ENCODE peak calls at places on chromosome 7, in four cellular contexts. G is tibial nerve, B is body of pancreas, P is cardiac muscle cell. S is an unnamed sample.
A peak's percentile ranks its signal among the peaks of the same experiment; 100 is the strongest.

GRCh38 chr7:78169992-78170391 is 371.4 kb downstream of the PHTF2 start:
- DNase-seq in G (no peak), B (no peak), P (no peak), S (no peak)

GRCh38 chr7:100539436-100540006 is 518 bp downstream of the AGFG2 start:
- DNase-seq in G (no peak), P (no peak), B (no peak), S (no peak)

GRCh38 chr7:33933611-33934281 is 28.4 kb downstream of the BMPER start:
- DNase-seq in G (no peak), B (no peak), P (peak; percentile 35), S (peak; percentile 78)

GRCh38 chr7:12921751-12922345 is 234.4 kb downstream of the ARL4A start:
- DNase-seq in G (no peak), P (no peak), B (no peak), S (no peak)

GRCh38 chr7:13641699-13642098 is 347.8 kb downstream of the ETV1 start:
- DNase-seq in B (no peak), P (peak; percentile 45), G (no peak), S (peak; percentile 39)

GRCh38 chr7:4286281-4286680 is 395.8 kb upstream of the FOXK1 start:
- DNase-seq in G (no peak), P (no peak), B (no peak), S (no peak)

GRCh38 chr7:111832159-111832558 is 269.9 kb upstream of the IMMP2L start:
- DNase-seq in G (no peak), B (no peak), P (peak; percentile 27), S (no peak)

GRCh38 chr7:64618785-64619456 is 47.0 kb upstream of the ZNF107 start:
- DNase-seq in B (no peak), G (no peak), P (peak; percentile 83), S (no peak)

GRCh38 chr7:134992626-134993179 is 6.4 kb downstream of the AGBL3 start:
- DNase-seq in G (no peak), P (peak; percentile 66), B (no peak), S (no peak)

GRCh38 chr7:18128846-18129245 is 101.2 kb upstream of the PRPS1L1 start:
- DNase-seq in B (no peak), P (no peak), G (no peak), S (no peak)

GRCh38 chr7:73715648-73716317 is 3.7 kb downstream of the STX1A start:
- DNase-seq in B (no peak), G (no peak), P (peak; percentile 83), S (peak; percentile 90)

GRCh38 chr7:104978460-104978859 is 35.5 kb upstream of the KMT2E start:
- DNase-seq in B (no peak), P (peak; percentile 44), G (no peak), S (no peak)

GRCh38 chr7:27160147-27160545 is 3.7 kb upstream of the HOXA7 start:
- DNase-seq in G (peak; percentile 14), P (no peak), B (no peak), S (no peak)

GRCh38 chr7:79952399-79952798 is 182.2 kb upstream of the GNAI1 start:
- DNase-seq in B (no peak), P (no peak), G (no peak), S (no peak)

GRCh38 chr7:124072603-124073324 is 39.9 kb upstream of the TMEM229A start:
- DNase-seq in B (no peak), G (no peak), P (peak; percentile 89), S (no peak)

GRCh38 chr7:1695800-1696454 is 25.9 kb downstream of the ELFN1 start:
- DNase-seq in G (peak; percentile 6), P (no peak), B (no peak), S (no peak)

GRCh38 chr7:1316086-1316485 is 83.4 kb downstream of the UNCX start:
- DNase-seq in B (no peak), P (no peak), G (no peak), S (no peak)

GRCh38 chr7:125878990-125879389 is 949.4 kb upstream of the POT1 start:
- DNase-seq in P (no peak), G (no peak), B (no peak), S (no peak)

GRCh38 chr7:82926477-82926876 is 236.2 kb downstream of the PCLO start:
- DNase-seq in G (no peak), B (no peak), P (no peak), S (no peak)

GRCh38 chr7:26653430-26653911 is 210.9 kb downstream of the SKAP2 start:
- DNase-seq in G (no peak), B (peak; percentile 73), P (peak; percentile 8), S (peak; percentile 24)

GRCh38 chr7:138935438-138936079 is 45.6 kb downstream of the KIAA1549 start:
- DNase-seq in B (no peak), P (peak; percentile 69), G (no peak), S (no peak)

GRCh38 chr7:28078036-28078901 is 102.3 kb downstream of the JAZF1 start:
- DNase-seq in B (peak; percentile 30), P (peak; percentile 73), G (no peak), S (no peak)

GRCh38 chr7:29471444-29472138 is 92.0 kb upstream of the PRR15 start:
- DNase-seq in B (no peak), P (no peak), G (no peak), S (no peak)

GRCh38 chr7:101536232-101536631 is 92.9 kb downstream of the MYL10 start:
- DNase-seq in G (no peak), B (no peak), P (peak; percentile 13), S (no peak)

GRCh38 chr7:93055543-93056107 is 62.2 kb downstream of the SAMD9 start:
- DNase-seq in B (no peak), P (peak; percentile 64), G (no peak), S (no peak)

GRCh38 chr7:22584179-22584578 is 84.2 kb upstream of the STEAP1B start:
- DNase-seq in P (no peak), B (no peak), G (no peak), S (no peak)

GRCh38 chr7:22588396-22588795 is 88.4 kb upstream of the STEAP1B start:
- DNase-seq in B (no peak), P (no peak), G (no peak), S (no peak)

GRCh38 chr7:22586101-22586805 is 86.3 kb upstream of the STEAP1B start:
- DNase-seq in G (no peak), P (no peak), B (no peak), S (no peak)

GRCh38 chr7:22587322-22587721 is 87.3 kb upstream of the STEAP1B start:
- DNase-seq in P (peak; percentile 77), G (no peak), B (no peak), S (no peak)

DNA sequence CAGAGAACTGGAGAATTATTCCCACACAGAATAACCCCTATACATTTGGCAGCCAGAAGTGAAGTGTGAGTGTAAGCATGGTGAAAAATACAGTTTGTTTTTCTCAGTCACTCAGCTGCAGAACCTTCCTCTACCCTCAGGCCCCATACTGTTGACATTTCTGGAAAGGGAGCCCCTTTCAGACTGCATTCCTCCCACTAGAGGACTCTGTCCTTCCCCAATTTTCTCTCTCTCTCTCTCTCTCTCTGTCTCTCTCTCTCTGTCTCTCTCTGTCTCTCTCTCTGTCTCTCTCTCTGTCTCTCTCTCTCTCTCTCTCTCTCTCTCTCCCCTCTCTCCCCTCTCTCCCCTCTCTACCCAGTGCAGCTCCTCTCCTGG is 86.8 kb upstream of the STEAP1B start:
- DNase-seq in G (no peak), P (peak; percentile 83), B (no peak), S (no peak)
- H3K27ac ChIP-seq in G (no peak overlapping the region), P (peak overlapping the region; percentile 84), B (peak overlapping the region; percentile 4), S (no peak overlapping the region)

GRCh38 chr7:30920584-30921539 is 9.2 kb downstream of the AQP1 start:
- DNase-seq in P (peak; percentile 53), B (peak; percentile 14), G (peak; percentile 9), S (no peak)

GRCh38 chr7:30921951-30922401 is 10.3 kb downstream of the AQP1 start:
- DNase-seq in B (peak; percentile 13), P (no peak), G (peak; percentile 5), S (no peak)

GRCh38 chr7:30918676-30919075 is 7.0 kb downstream of the AQP1 start:
- DNase-seq in B (no peak), P (no peak), G (no peak), S (no peak)

GRCh38 chr7:30921540-30921930 is 9.9 kb downstream of the AQP1 start:
- DNase-seq in P (no peak), B (peak; percentile 11), G (peak; percentile 2), S (no peak)

DNA sequence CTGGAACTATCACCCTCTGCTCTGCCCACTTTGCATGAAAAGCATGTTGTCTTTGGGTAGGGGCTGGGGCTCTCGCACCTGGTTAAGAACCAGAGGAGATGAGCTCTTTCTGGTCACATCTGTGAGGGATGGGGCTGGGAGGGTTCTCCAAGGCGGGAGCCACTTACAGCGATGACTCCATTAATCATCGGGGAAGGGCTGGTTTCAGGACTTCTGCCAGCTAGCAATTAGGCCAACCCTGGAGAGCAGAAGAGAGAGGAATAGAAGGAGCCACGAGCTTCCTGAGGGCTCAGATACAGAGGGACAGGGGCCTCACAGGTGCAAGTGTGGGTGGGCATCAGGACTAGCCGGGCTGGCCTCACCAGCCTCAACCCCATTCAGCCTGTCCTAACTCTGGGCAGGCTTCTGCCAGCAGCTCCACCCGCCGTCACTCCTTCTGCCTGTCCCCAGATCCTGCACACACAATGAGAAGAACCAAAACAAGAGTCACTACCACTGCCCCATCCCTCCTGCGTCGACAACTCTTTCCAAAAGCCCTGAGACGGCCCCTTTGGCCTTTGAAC is 8.4 kb downstream of the AQP1 start:
- DNase-seq in P (no peak), G (peak; percentile 8), B (peak; percentile 14), S (no peak)
- H3K27ac ChIP-seq in P (peak overlapping the region; percentile 85), G (no peak overlapping the region), B (peak overlapping the region; percentile 60), S (no peak overlapping the region)

GRCh38 chr7:50368366-50368765 is 63.9 kb downstream of the IKZF1 start:
- DNase-seq in B (no peak), P (no peak), G (no peak), S (no peak)
- H3K27ac ChIP-seq in B (no peak overlapping the region), P (no peak overlapping the region), G (no peak overlapping the region), S (no peak overlapping the region)

DNA sequence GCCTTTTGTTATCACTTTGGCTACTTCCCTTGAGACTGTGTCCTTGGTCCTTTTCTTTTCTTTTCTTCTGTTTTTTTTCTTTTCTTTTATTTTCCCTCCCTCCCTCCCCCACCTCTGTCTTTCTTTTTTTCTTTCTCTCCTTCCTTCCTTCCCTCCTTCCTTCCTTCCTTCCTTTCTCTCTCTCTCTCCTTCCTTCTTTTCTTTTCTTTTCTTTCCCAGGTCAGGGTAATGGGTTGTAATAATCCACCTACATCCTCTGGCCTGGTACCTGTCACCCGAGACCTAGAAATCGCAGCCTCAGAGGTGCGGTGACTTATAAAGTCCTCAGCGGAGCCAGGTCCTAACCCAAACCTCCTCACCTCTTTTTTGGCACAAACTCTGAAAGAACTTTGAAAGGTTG is 140.9 kb upstream of the AGK start:
- DNase-seq in G (no peak), P (no peak), B (no peak), S (no peak)
- H3K27ac ChIP-seq in G (no peak overlapping the region), P (no peak overlapping the region), B (no peak overlapping the region), S (no peak overlapping the region)